ENCODE peak calls at places on chromosomes 11 and 22, in ten cellular contexts. T, Y, X, V, M, A, E, S, D and G are unnamed samples.

GRCh38 chr11:130437848-130438247 is 9.4 kb upstream of the ADAMTS8 start:
- DNase-seq in D (no peak), S (no peak), V (no peak), X (no peak), E (no peak), Y (no peak), A (no peak), T (no peak), M (no peak), G (no peak)

GRCh38 chr11:115545811-115546210 is 41.6 kb upstream of the CADM1 start:
- DNase-seq in T (no peak), Y (no peak), A (no peak), M (no peak), S (no peak), D (no peak), V (no peak), X (no peak), E (no peak), G (no peak)

GRCh38 chr22:31064369-31064768 is 16.7 kb upstream of the SMTN start:
- DNase-seq in M (no peak), V (no peak), T (no peak), X (no peak), A (no peak), D (no peak), S (no peak), Y (no peak), E (no peak), G (no peak)

GRCh38 chr11:66015094-66015881 is 3.5 kb downstream of the CST6 start:
- DNase-seq in M (peak), A (peak), D (no peak), X (peak), E (no peak), Y (no peak), V (no peak), T (no peak), S (no peak), G (no peak)

GRCh38 chr11:104813532-104813931 is 84.7 kb downstream of the CASP12 start:
- DNase-seq in D (no peak), T (no peak), X (no peak), S (no peak), E (no peak), A (no peak), Y (no peak), V (no peak), M (no peak), G (no peak)

GRCh38 chr11:125338886-125339811 is 156.9 kb downstream of the FEZ1 start:
- DNase-seq in S (no peak), E (no peak), D (no peak), V (no peak), X (peak), M (no peak), T (no peak), Y (no peak), A (peak), G (no peak)

GRCh38 chr11:34174411-34175041 is 69.1 kb downstream of the NAT10 start:
- DNase-seq in V (peak), S (peak), X (peak), D (no peak), M (peak), Y (peak), E (peak), A (peak), T (peak), G (peak)

GRCh38 chr11:111320728-111321568 is 22.6 kb downstream of the POU2AF3 start:
- DNase-seq in M (no peak), S (no peak), X (no peak), E (no peak), Y (no peak), D (no peak), V (no peak), T (no peak), A (no peak), G (no peak)

GRCh38 chr11:86068138-86068861 is 584 bp downstream of the PICALM start:
- DNase-seq in D (no peak), M (no peak), V (peak), T (peak), E (no peak), Y (no peak), S (peak), A (peak), X (no peak), G (no peak)